ENCODE peak calls at places on chromosomes 13 and 19, in nine cellular contexts. B is thyroid gland, A is esophagus squamous epithelium, Z is body of pancreas, O is K562, W is transverse colon, H is tibial nerve, U is right lobe of liver, F is heart left ventricle. R is an unnamed sample.

GRCh38 chr19:5968431-5969373 is 9.2 kb downstream of the RANBP3 start:
- DNase-seq in Z (peak; percentile 57), O (no peak), A (no peak), H (no peak), U (no peak), F (no peak), W (no peak), B (peak; percentile 90), R (no peak)

GRCh38 chr13:42970824-42971669 is 21.0 kb downstream of the EPSTI1 start:
- DNase-seq in B (peak; percentile 36), W (peak; percentile 50), F (no peak), O (peak; percentile 48), H (no peak), A (no peak), U (no peak), Z (no peak), R (peak; percentile 47)

GRCh38 chr19:11693505-11694499 is 44.9 kb downstream of the ZNF823 start:
- DNase-seq in F (no peak), A (no peak), O (peak; percentile 21), U (no peak), Z (no peak), H (no peak), B (peak; percentile 5), W (no peak), R (no peak)

GRCh38 chr19:56725829-56726424 is 54.4 kb upstream of the ZNF835 start:
- DNase-seq in Z (no peak), H (no peak), F (no peak), A (no peak), O (no peak), W (no peak), U (no peak), B (peak; percentile 5), R (no peak)

GRCh38 chr19:19145281-19145999 is 7.2 kb upstream of the TMEM161A start:
- DNase-seq in O (no peak), H (no peak), Z (no peak), A (no peak), B (no peak), F (no peak), U (no peak), W (no peak), R (no peak)

GRCh38 chr19:54430306-54431254 is 15.3 kb downstream of the TTYH1 start:
- DNase-seq in Z (peak; percentile 62), F (peak; percentile 55), U (no peak), H (no peak), B (peak; percentile 29), O (peak; percentile 87), A (no peak), W (peak; percentile 37), R (no peak)

GRCh38 chr13:50129923-50130685 is 114.9 kb downstream of the KCNRG start:
- DNase-seq in Z (no peak), H (peak; percentile 63), U (no peak), B (no peak), O (no peak), F (peak; percentile 64), W (peak; percentile 48), A (no peak), R (no peak)

GRCh38 chr19:47492137-47492533 is 8.1 kb upstream of the KPTN start:
- DNase-seq in F (no peak), Z (no peak), B (no peak), O (no peak), W (no peak), A (no peak), H (no peak), U (no peak), R (no peak)

GRCh38 chr13:30862707-30863106 is 43.4 kb upstream of the MEDAG start:
- DNase-seq in Z (no peak), U (no peak), W (peak; percentile 28), B (peak; percentile 93), A (no peak), F (peak; percentile 68), O (no peak), H (no peak), R (no peak)

GRCh38 chr19:42487025-42487797 is 41.1 kb downstream of the CEACAM1 start:
- DNase-seq in F (no peak), W (no peak), H (no peak), B (no peak), A (no peak), O (no peak), Z (no peak), U (no peak), R (no peak)

GRCh38 chr19:31135841-31136240 is 213.4 kb downstream of the TSHZ3 start:
- DNase-seq in O (no peak), Z (no peak), B (no peak), W (no peak), A (no peak), H (no peak), F (no peak), U (no peak), R (no peak)

GRCh38 chr13:20945952-20946383 is 43.4 kb upstream of the XPO4 start:
- DNase-seq in Z (no peak), U (no peak), A (no peak), O (no peak), B (peak; percentile 7), W (peak; percentile 22), F (peak; percentile 42), H (no peak), R (no peak)

GRCh38 chr13:33721719-33722118 is 96.2 kb upstream of the RFC3 start:
- DNase-seq in F (no peak), B (no peak), O (no peak), W (no peak), A (no peak), Z (no peak), U (no peak), H (no peak), R (no peak)

GRCh38 chr19:50750010-50750409 is 20.3 kb upstream of the GPR32 start:
- DNase-seq in A (no peak), O (no peak), W (no peak), F (no peak), U (no peak), B (no peak), H (no peak), Z (no peak), R (no peak)

GRCh38 chr13:90321281-90321931 is 1026.1 kb upstream of the MIR17HG start:
- DNase-seq in W (no peak), Z (no peak), H (no peak), F (no peak), A (no peak), U (no peak), B (no peak), O (peak; percentile 18), R (no peak)

GRCh38 chr19:17481986-17482385 is 11.7 kb downstream of the SLC27A1 start:
- DNase-seq in Z (no peak), W (no peak), B (no peak), F (no peak), A (no peak), U (no peak), O (no peak), H (no peak), R (no peak)

GRCh38 chr19:17475541-17476115 is 5.3 kb downstream of the SLC27A1 start:
- DNase-seq in F (peak; percentile 79), B (peak; percentile 48), O (no peak), H (peak; percentile 60), W (peak; percentile 31), A (no peak), U (no peak), Z (peak; percentile 69), R (peak; percentile 65)

GRCh38 chr19:17482877-17483604 is 12.7 kb downstream of the SLC27A1 start:
- DNase-seq in B (no peak), U (no peak), F (no peak), H (no peak), A (no peak), W (no peak), O (peak; percentile 4), Z (no peak), R (no peak)

GRCh38 chr19:17483605-17484002 is 13.3 kb downstream of the SLC27A1 start:
- DNase-seq in A (no peak), W (no peak), Z (no peak), H (no peak), F (no peak), B (no peak), O (no peak), U (no peak), R (no peak)

GRCh38 chr19:17479325-17479791 is 9.0 kb downstream of the SLC27A1 start:
- DNase-seq in H (no peak), O (no peak), U (no peak), Z (no peak), B (no peak), A (no peak), F (no peak), W (no peak), R (no peak)
- TF ChIP-seq CTCF in H (no peak), O (no peak), U (no peak), Z (no peak), B (no peak), A (no peak), F (no peak), W (no peak), R (no peak)

DNA sequence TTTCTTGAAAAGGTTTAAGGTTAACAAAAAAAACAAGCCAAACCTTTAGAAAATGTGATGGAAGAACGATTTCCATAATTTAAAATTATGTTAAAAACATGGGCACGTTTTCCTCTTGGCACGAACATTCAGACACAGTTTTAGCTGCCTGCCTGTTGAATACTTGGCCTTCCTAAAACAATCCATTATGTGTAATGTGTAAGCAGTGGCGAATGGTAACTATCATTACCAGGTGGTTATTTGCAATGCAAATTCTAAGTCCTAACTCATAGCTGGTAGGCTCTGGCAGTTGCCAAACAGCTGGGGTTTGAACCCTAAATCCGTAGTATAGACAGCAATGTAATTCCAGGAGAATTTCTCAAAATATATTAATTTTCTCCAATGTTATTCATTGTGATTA is 1425.7 kb upstream of the SLC10A2 start:
- DNase-seq in A (no peak), O (no peak), H (no peak), F (no peak), U (no peak), Z (no peak), B (no peak), W (no peak), R (no peak)
- TF ChIP-seq POLR2A in A (no peak), O (no peak), H (no peak), F (no peak), U (no peak), Z (no peak), B (no peak), W (no peak), R (no peak)

DNA sequence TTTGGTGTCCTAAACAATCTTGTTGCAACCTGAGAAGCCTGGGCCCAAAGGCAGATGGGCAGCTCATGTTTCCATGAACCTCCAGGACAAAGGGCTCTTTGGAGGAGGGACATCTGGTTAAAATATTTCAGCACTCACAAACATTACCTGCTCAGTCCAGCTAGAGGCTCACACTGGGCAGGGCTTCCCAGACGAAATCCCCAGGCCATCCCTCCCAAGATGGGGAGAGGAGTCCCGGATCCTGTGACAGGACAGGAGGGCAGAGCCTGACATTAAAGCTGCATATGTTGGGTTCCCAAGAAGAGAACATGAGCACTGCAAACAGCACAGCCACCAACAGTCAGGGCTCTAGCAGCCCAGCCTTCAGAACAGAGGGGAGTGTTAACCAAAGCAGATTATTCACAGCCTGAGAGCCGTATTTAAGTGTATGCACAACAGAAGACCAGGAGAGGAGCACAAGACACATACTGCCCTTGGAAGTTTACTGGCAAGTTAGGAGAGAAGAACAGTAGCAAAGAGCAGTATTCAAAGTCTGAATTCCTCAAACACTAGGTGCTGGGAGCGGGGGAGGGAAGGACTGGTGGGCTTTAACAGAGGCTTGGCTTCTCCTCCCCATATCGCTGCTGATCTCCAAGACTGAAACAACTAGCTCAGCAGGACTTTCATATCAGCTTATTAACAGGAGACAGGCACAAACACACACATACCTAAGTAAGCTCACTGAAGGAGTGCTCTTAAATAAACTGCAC is 12.4 kb downstream of the ATP7B start:
- DNase-seq in H (no peak), W (no peak), U (peak; percentile 68), B (no peak), F (no peak), A (no peak), Z (no peak), O (no peak), R (no peak)
- H3K4me1 ChIP-seq in H (peaks cover 15% of the 10 kb centered on the region), W (peaks cover 19% of the 10 kb centered on the region), U (peaks cover 50% of the 10 kb centered on the region), B (peaks cover 27% of the 10 kb centered on the region), F (peaks cover 39% of the 10 kb centered on the region), A (peaks cover 6% of the 10 kb centered on the region), Z (peaks cover 53% of the 10 kb centered on the region), O (peaks cover 41% of the 10 kb centered on the region), R (peaks cover 59% of the 10 kb centered on the region)

GRCh38 chr13:109569938-109570711 is 216.3 kb downstream of the IRS2 start:
- DNase-seq in F (no peak), W (no peak), Z (no peak), H (no peak), B (no peak), U (no peak), O (no peak), A (no peak), R (peak; percentile 44)
- TF ChIP-seq CTCF in F (no peak), W (no peak), Z (no peak), H (no peak), B (no peak), U (no peak), O (no peak), A (no peak), R (no peak)

R was measured in stomach.